ENCODE peak calls at places on chromosomes 1 and 21, in five cellular contexts. C is GM12892, O is GM20000, D is fibroblast of mammary gland, J is iris pigment epithelial cell. M is an unnamed sample.

GRCh38 chr1:15261155-15262002 is 14.4 kb downstream of the FHAD1 start:
- DNase-seq in C (no peak), O (no peak), D (peak; percentile 29), J (peak; percentile 18), M (no peak)

GRCh38 chr21:37430184-37430821 is 63.7 kb downstream of the DYRK1A start:
- DNase-seq in C (no peak), O (no peak), D (no peak), J (no peak), M (no peak)

GRCh38 chr1:39472826-39473225 is 18.6 kb upstream of the BMP8A start:
- DNase-seq in C (no peak), O (no peak), D (no peak), J (peak; percentile 48), M (no peak)

GRCh38 chr1:3539707-3540425 is 71.4 kb downstream of the MEGF6 start:
- DNase-seq in C (no peak), O (no peak), D (no peak), J (peak; percentile 21), M (no peak)

GRCh38 chr1:95730986-95731385 is 497.0 kb downstream of the RWDD3 start:
- DNase-seq in C (no peak), O (no peak), D (no peak), J (no peak), M (no peak)

GRCh38 chr1:81597720-81598426 is 202.9 kb upstream of the ADGRL2 start:
- DNase-seq in C (no peak), O (no peak), D (no peak), J (no peak), M (no peak)

GRCh38 chr1:81654147-81654546 is 146.6 kb upstream of the ADGRL2 start:
- DNase-seq in C (no peak), O (no peak), D (peak; percentile 23), J (peak; percentile 14), M (no peak)

GRCh38 chr21:29194847-29195246 is 64.4 kb downstream of the MAP3K7CL start:
- DNase-seq in C (no peak), O (no peak), D (no peak), J (peak; percentile 88), M (no peak)

GRCh38 chr1:172727956-172728603 is 69.2 kb downstream of the FASLG start:
- DNase-seq in C (no peak), O (no peak), D (peak; percentile 61), J (peak; percentile 74), M (no peak)

GRCh38 chr1:21327566-21328323 is 37.5 kb upstream of the ECE1 start:
- DNase-seq in C (no peak), O (no peak), D (no peak), J (no peak), M (no peak)

GRCh38 chr1:114854693-114855320 is at the start of gene SYCP1:
- DNase-seq in C (no peak), O (no peak), D (no peak), J (no peak), M (no peak)

GRCh38 chr1:40107290-40107959 is 10.4 kb upstream of the PPT1 start:
- DNase-seq in C (no peak), O (no peak), D (no peak), J (no peak), M (no peak)

GRCh38 chr1:91596474-91596873 is 95.8 kb downstream of the CDC7 start:
- DNase-seq in C (no peak), O (no peak), D (peak; percentile 56), J (peak; percentile 59), M (no peak)

GRCh38 chr1:60978421-60979357 is 103.7 kb upstream of the NFIA start:
- DNase-seq in C (peak; percentile 13), O (peak; percentile 25), D (peak; percentile 62), J (peak; percentile 67), M (peak; percentile 7)

GRCh38 chr1:10529772-10530171 is 55.0 kb downstream of the PEX14 start:
- DNase-seq in C (no peak), O (no peak), D (no peak), J (no peak), M (no peak)

GRCh38 chr1:77126309-77126708 is 92.9 kb downstream of the PIGK start:
- DNase-seq in C (no peak), O (peak; percentile 31), D (peak; percentile 82), J (peak; percentile 84), M (peak; percentile 5)

GRCh38 chr1:3611170-3612019 is at the start of gene MEGF6:
- DNase-seq in C (no peak), O (no peak), D (no peak), J (peak; percentile 40), M (no peak)

GRCh38 chr1:22639286-22639685 is 2.9 kb downstream of the C1QA start:
- DNase-seq in C (no peak), O (no peak), D (peak; percentile 42), J (peak; percentile 82), M (no peak)

GRCh38 chr21:40254540-40255455 is 387.6 kb downstream of the PCP4 start:
- DNase-seq in C (no peak), O (no peak), D (no peak), J (peak; percentile 4), M (no peak)

M was measured in GM19239.